ENCODE peak calls at places on chromosomes 12 and 14, in nine cellular contexts. Z is HTR-8/SVneo, A is transverse colon, K is NCI-H2081, I is NCI-H526 treated with DMSO at 0.1 percent for 48 hours, N is GM20000, E is H9, L is NCI-H748 treated with DMSO at 0.1 percent for 48 hours, H is brain microvascular endothelial cell. R is an unnamed sample.

GRCh38 chr12:127559349-127560040 is 707.5 kb upstream of the TMEM132C start:
- DNase-seq in N (no peak), E (peak), L (peak), H (peak), K (peak), A (peak), Z (peak), I (peak), R (peak)

GRCh38 chr12:57129311-57130288 is 1.3 kb downstream of the LRP1 start:
- DNase-seq in Z (no peak), E (peak), I (no peak), H (no peak), L (no peak), K (no peak), A (peak), N (no peak), R (no peak)

GRCh38 chr14:27553820-27554219 is 956.0 kb upstream of the NOVA1 start:
- DNase-seq in K (no peak), H (no peak), Z (no peak), L (no peak), E (no peak), A (no peak), N (no peak), I (no peak), R (no peak)

GRCh38 chr12:47547077-47547476 is 158.8 kb downstream of the RPAP3 start:
- DNase-seq in L (no peak), H (peak), A (no peak), K (peak), I (no peak), Z (peak), N (no peak), E (no peak), R (no peak)

GRCh38 chr12:54390176-54390667 is 5.7 kb upstream of the ZNF385A start:
- DNase-seq in K (no peak), Z (no peak), I (peak), H (no peak), N (no peak), A (no peak), L (no peak), E (peak), R (no peak)

GRCh38 chr14:102481791-102482238 is 27.8 kb downstream of the ANKRD9 start:
- DNase-seq in A (no peak), K (no peak), I (no peak), N (no peak), Z (peak), L (no peak), H (peak), E (no peak), R (no peak)

GRCh38 chr14:47277703-47278102 is 397.7 kb downstream of the MDGA2 start:
- DNase-seq in N (no peak), L (no peak), A (no peak), K (no peak), H (no peak), I (no peak), Z (no peak), E (no peak), R (no peak)

GRCh38 chr14:68788275-68789001 is 4.4 kb downstream of the ZFP36L1 start:
- DNase-seq in I (no peak), E (no peak), K (no peak), H (no peak), L (no peak), Z (no peak), N (no peak), A (no peak), R (no peak)

GRCh38 chr12:110818511-110818910 is 28.3 kb upstream of the CCDC63 start:
- DNase-seq in Z (no peak), E (no peak), H (no peak), L (no peak), K (no peak), I (no peak), N (no peak), A (no peak), R (no peak)

GRCh38 chr12:66014818-66015217 is 115.7 kb downstream of the LLPH start:
- DNase-seq in Z (no peak), N (no peak), L (no peak), E (no peak), H (no peak), K (no peak), A (no peak), I (no peak), R (no peak)

GRCh38 chr12:123801573-123802178 is 39.6 kb downstream of the DNAH10 start:
- DNase-seq in A (no peak), K (no peak), I (no peak), Z (no peak), H (no peak), N (peak), E (no peak), L (no peak), R (no peak)

R was measured in SHP77 treated with DMSO at 0.1 percent for 48 hours.